ENCODE peak calls at places on chromosomes 3 and 15, in nine cellular contexts. D is stimulated activated CD4-positive, alpha-beta T cell treated with anti-CD3 and anti-CD28 coated beads, Interleukin-15, amount 100 ng/mL, for 1 hour; V is HuH-7.5; J is HS-5; N is choroid plexus epithelial cell; Y is hippocampal formation; U is NCI-H1417; S is LoVo; B is sciatic nerve. O is an unnamed sample.
A peak's percentile ranks its signal among the peaks of the same experiment; 100 is the strongest.

GRCh38 chr15:31577103-31577502 is 250.5 kb downstream of the KLF13 start:
- DNase-seq in D (no peak), V (no peak), J (no peak), N (no peak), Y (no peak), U (no peak), S (no peak), B (no peak), O (no peak)

GRCh38 chr3:140630866-140631265 is 47.0 kb upstream of the TRIM42 start:
- DNase-seq in D (no peak), V (no peak), J (no peak), N (peak; percentile 42), Y (no peak), U (no peak), S (no peak), B (no peak), O (no peak)

GRCh38 chr3:17155951-17156350 is 271.2 kb downstream of the PLCL2 start:
- DNase-seq in D (no peak), V (no peak), J (no peak), N (no peak), Y (no peak), U (no peak), S (no peak), B (no peak), O (no peak)

GRCh38 chr15:76150508-76150907 is 90.7 kb downstream of the TMEM266 start:
- DNase-seq in D (no peak), V (no peak), J (no peak), N (no peak), Y (no peak), U (no peak), S (no peak), B (no peak), O (no peak)

GRCh38 chr3:171402281-171402680 is 57.9 kb downstream of the TNIK start:
- DNase-seq in D (no peak), V (no peak), J (no peak), N (no peak), Y (no peak), U (no peak), S (no peak), B (no peak), O (no peak)

GRCh38 chr3:184250167-184250828 is 826 bp downstream of the EEF1AKMT4 start:
- DNase-seq in D (peak; percentile 76), V (peak; percentile 89), J (peak; percentile 87), N (peak; percentile 91), Y (peak; percentile 63), U (peak; percentile 98), S (peak; percentile 96), B (peak; percentile 90), O (peak; percentile 85)

GRCh38 chr3:122714269-122714668 is 33.6 kb downstream of the PARP14 start:
- DNase-seq in D (no peak), V (no peak), J (no peak), N (no peak), Y (no peak), U (no peak), S (no peak), B (no peak), O (peak; percentile 9)

GRCh38 chr15:86373147-86373546 is 293.5 kb downstream of the AGBL1 start:
- DNase-seq in D (no peak), V (no peak), J (no peak), N (no peak), Y (no peak), U (peak; percentile 70), S (no peak), B (no peak), O (no peak)

GRCh38 chr3:142269777-142270176 is 44.4 kb upstream of the GK5 start:
- DNase-seq in D (no peak), V (no peak), J (no peak), N (no peak), Y (no peak), U (no peak), S (no peak), B (no peak), O (no peak)

GRCh38 chr3:59266551-59266950 is 216.7 kb upstream of the CFAP20DC start:
- DNase-seq in D (no peak), V (no peak), J (no peak), N (no peak), Y (no peak), U (no peak), S (no peak), B (no peak), O (no peak)

GRCh38 chr3:34260991-34261365 is 462.5 kb downstream of the PDCD6IP start:
- DNase-seq in D (no peak), V (no peak), J (no peak), N (no peak), Y (no peak), U (no peak), S (no peak), B (no peak), O (no peak)

GRCh38 chr3:59559721-59560514 is 510.1 kb upstream of the CFAP20DC start:
- DNase-seq in D (no peak), V (no peak), J (peak; percentile 88), N (peak; percentile 98), Y (no peak), U (no peak), S (peak; percentile 27), B (no peak), O (no peak)

GRCh38 chr3:187932530-187932929 is 187.3 kb upstream of the BCL6 start:
- DNase-seq in D (no peak), V (no peak), J (no peak), N (no peak), Y (no peak), U (no peak), S (no peak), B (no peak), O (no peak)

GRCh38 chr3:171306631-171307030 is 153.6 kb downstream of the TNIK start:
- DNase-seq in D (no peak), V (no peak), J (peak; percentile 46), N (peak; percentile 97), Y (peak; percentile 40), U (no peak), S (no peak), B (peak; percentile 77), O (peak; percentile 61)

GRCh38 chr15:74626752-74627692 is 11.4 kb downstream of the CLK3 start:
- DNase-seq in D (no peak), V (peak; percentile 13), J (no peak), N (no peak), Y (no peak), U (no peak), S (no peak), B (no peak), O (no peak)

GRCh38 chr3:61562810-61563613 is 1.6 kb downstream of the PTPRG start:
- DNase-seq in D (no peak), V (no peak), J (no peak), N (peak; percentile 44), Y (no peak), U (peak; percentile 36), S (no peak), B (no peak), O (no peak)

GRCh38 chr15:34314491-34314890 is 23.1 kb downstream of the SLC12A6 start:
- DNase-seq in D (no peak), V (no peak), J (no peak), N (no peak), Y (no peak), U (no peak), S (no peak), B (no peak), O (no peak)

GRCh38 chr3:88732211-88732610 is 375.2 kb upstream of the EPHA3 start:
- DNase-seq in D (no peak), V (no peak), J (no peak), N (no peak), Y (no peak), U (no peak), S (no peak), B (no peak), O (no peak)

GRCh38 chr15:74788716-74789151 is 6.9 kb downstream of the CSK start:
- DNase-seq in D (no peak), V (no peak), J (no peak), N (no peak), Y (no peak), U (no peak), S (no peak), B (no peak), O (no peak)

GRCh38 chr15:85407421-85408269 is 27.2 kb downstream of the AKAP13 start:
- DNase-seq in D (no peak), V (no peak), J (peak; percentile 56), N (peak; percentile 77), Y (no peak), U (no peak), S (peak; percentile 42), B (no peak), O (no peak)

GRCh38 chr15:33309602-33310276 is 1.0 kb upstream of the RYR3 start:
- DNase-seq in D (no peak), V (no peak), J (no peak), N (peak; percentile 5), Y (no peak), U (peak; percentile 55), S (no peak), B (no peak), O (no peak)

GRCh38 chr3:12854550-12854949 is 13.2 kb upstream of the RPL32 start:
- DNase-seq in D (no peak), V (no peak), J (no peak), N (no peak), Y (no peak), U (no peak), S (no peak), B (no peak), O (no peak)

GRCh38 chr15:101179341-101180153 is 72.3 kb downstream of the CHSY1 start:
- DNase-seq in D (no peak), V (no peak), J (no peak), N (peak; percentile 67), Y (no peak), U (no peak), S (no peak), B (no peak), O (no peak)

GRCh38 chr3:99066863-99067262 is 165.4 kb upstream of the DCBLD2 start:
- DNase-seq in D (no peak), V (no peak), J (no peak), N (no peak), Y (no peak), U (no peak), S (no peak), B (no peak), O (no peak)

GRCh38 chr3:149333518-149333859 is at the start of gene TM4SF18:
- DNase-seq in D (no peak), V (no peak), J (no peak), N (peak; percentile 24), Y (no peak), U (no peak), S (no peak), B (no peak), O (no peak)

GRCh38 chr3:42752961-42753360 is 20.1 kb downstream of the CCDC13 start:
- DNase-seq in D (no peak), V (no peak), J (no peak), N (no peak), Y (no peak), U (no peak), S (no peak), B (no peak), O (no peak)

GRCh38 chr15:75706682-75706954 is 6.0 kb downstream of the CSPG4 start:
- DNase-seq in D (no peak), V (no peak), J (no peak), N (no peak), Y (no peak), U (no peak), S (no peak), B (no peak), O (no peak)

GRCh38 chr3:122458992-122459391 is 43.1 kb upstream of the WDR5B start:
- DNase-seq in D (no peak), V (no peak), J (peak; percentile 26), N (peak; percentile 81), Y (no peak), U (peak; percentile 6), S (no peak), B (no peak), O (peak; percentile 18)

GRCh38 chr3:172161959-172162358 is 122.6 kb downstream of the FNDC3B start:
- DNase-seq in D (no peak), V (no peak), J (no peak), N (no peak), Y (no peak), U (no peak), S (no peak), B (no peak), O (no peak)

GRCh38 chr15:51924146-51925068 is 47.2 kb downstream of the LEO1 start:
- DNase-seq in D (no peak), V (no peak), J (no peak), N (peak; percentile 32), Y (no peak), U (peak; percentile 20), S (no peak), B (no peak), O (no peak)

GRCh38 chr15:81000626-81001179 is at the start of gene TLNRD1:
- DNase-seq in D (peak; percentile 63), V (peak; percentile 95), J (peak; percentile 67), N (peak; percentile 91), Y (peak; percentile 67), U (peak; percentile 97), S (peak; percentile 95), B (peak; percentile 95), O (no peak)

O was measured in glomerular endothelial cell.